ENCODE peak calls at places on chromosomes 3 and 15, in four cellular contexts. D is H1; H is CD4-positive, alpha-beta T cell; A is hepatocyte. F is an unnamed sample. For H3K27me3, the result is how much of the 10 kb centered on the place peaks cover.

GRCh38 chr15:81182031-81182745 is 14.5 kb upstream of the IL16 start:
- DNase-seq in D (no peak), H (no peak), A (peak), F (peak)

GRCh38 chr3:41690766-41691563 is 270.9 kb downstream of the ULK4 start:
- DNase-seq in D (no peak), H (no peak), A (peak), F (no peak)

GRCh38 chr3:69084326-69084667 is 440 bp upstream of the ARL6IP5 start:
- DNase-seq in D (no peak), H (no peak), A (peak), F (peak)

GRCh38 chr3:131396170-131396569 is 14.6 kb downstream of the NUDT16 start:
- DNase-seq in D (no peak), H (no peak), A (no peak), F (peak)

GRCh38 chr15:47273817-47274216 is 443.5 kb upstream of the SEMA6D start:
- DNase-seq in D (no peak), H (no peak), A (no peak), F (no peak)

GRCh38 chr3:193773266-193774183 is 180.5 kb downstream of the OPA1 start:
- DNase-seq in D (peak), H (no peak), A (no peak), F (peak)

GRCh38 chr15:57861039-57861638 is 154.6 kb downstream of the POLR2M start:
- DNase-seq in D (no peak), H (peak), A (peak), F (peak)

GRCh38 chr15:98899266-98900021 is 108.1 kb downstream of the PGPEP1L start:
- DNase-seq in D (no peak), H (no peak), A (no peak), F (no peak)

GRCh38 chr15:26029146-26029545 is 166.0 kb upstream of the ATP10A start:
- DNase-seq in D (no peak), H (no peak), A (no peak), F (no peak)

GRCh38 chr3:150520408-150520807 is 25.9 kb downstream of the SERP1 start:
- DNase-seq in D (no peak), H (no peak), A (no peak), F (no peak)

GRCh38 chr15:61146643-61147230 is 82.4 kb downstream of the RORA start:
- DNase-seq in D (no peak), H (no peak), A (no peak), F (no peak)

GRCh38 chr15:83398591-83398990 is 48.5 kb upstream of the SH3GL3 start:
- DNase-seq in D (no peak), H (no peak), A (no peak), F (no peak)

GRCh38 chr3:115148142-115148790 is 1.2 kb upstream of the ZBTB20 start:
- DNase-seq in D (no peak), H (no peak), A (no peak), F (peak)

GRCh38 chr15:50390549-50391264 is 33.5 kb upstream of the USP8 start:
- DNase-seq in D (no peak), H (no peak), A (no peak), F (no peak)

GRCh38 chr15:78749831-78750230 is 61.4 kb downstream of the ADAMTS7 start:
- DNase-seq in D (peak), H (no peak), A (no peak), F (no peak)

GRCh38 chr3:56775931-56776461 is 25.8 kb downstream of the ARHGEF3 start:
- DNase-seq in D (no peak), H (no peak), A (no peak), F (no peak)

GRCh38 chr3:10074666-10075065 is 33.4 kb downstream of the FANCD2OS start:
- DNase-seq in D (no peak), H (no peak), A (no peak), F (no peak)

GRCh38 chr15:71080705-71081104 is 34.6 kb upstream of the THSD4 start:
- DNase-seq in D (no peak), H (no peak), A (no peak), F (no peak)

GRCh38 chr15:91950054-91950453 is 96.5 kb downstream of the SLCO3A1 start:
- DNase-seq in D (no peak), H (no peak), A (no peak), F (no peak)

GRCh38 chr15:58755956-58756355 is 6.4 kb upstream of the ADAM10 start:
- DNase-seq in D (no peak), H (no peak), A (no peak), F (peak)

GRCh38 chr15:25693321-25694237 is 169.5 kb downstream of the ATP10A start:
- DNase-seq in D (peak), H (no peak), A (peak), F (peak)

GRCh38 chr3:46027021-46027705 is at the start of gene XCR1:
- DNase-seq in D (no peak), H (no peak), A (no peak), F (no peak)

GRCh38 chr3:174101244-174101643 is 703.7 kb downstream of the NLGN1 start:
- DNase-seq in D (no peak), H (no peak), A (no peak), F (no peak)

GRCh38 chr15:27458370-27459084 is 487.5 kb downstream of the GABRG3 start:
- DNase-seq in D (no peak), H (no peak), A (no peak), F (no peak)

GRCh38 chr3:140910860-140911259 is 30.8 kb upstream of the SLC25A36 start:
- DNase-seq in D (peak), H (no peak), A (peak), F (peak)

GRCh38 chr3:7144696-7145308 is 283.9 kb downstream of the GRM7 start:
- DNase-seq in D (peak), H (no peak), A (peak), F (peak)

GRCh38 chr3:4897765-4898453 is 81.3 kb upstream of the BHLHE40 start:
- DNase-seq in D (no peak), H (no peak), A (no peak), F (peak)

GRCh38 chr3:70882104-70882503 is 569.7 kb upstream of the MDFIC2 start:
- DNase-seq in D (no peak), H (no peak), A (peak), F (no peak)

GRCh38 chr3:137062250-137062649 is 104.5 kb downstream of the IL20RB start:
- DNase-seq in D (no peak), H (no peak), A (no peak), F (no peak)

GRCh38 chr15:62770752-62771151 is 271.8 kb upstream of the TPM1 start:
- DNase-seq in D (no peak), H (no peak), A (peak), F (peak)

GRCh38 chr15:101498731-101499480 is 9.4 kb upstream of the PCSK6 start:
- DNase-seq in D (peak), H (no peak), A (no peak), F (no peak)

GRCh38 chr15:99954361-99955180 is 221.3 kb upstream of the LYSMD4 start:
- DNase-seq in D (peak), H (no peak), A (no peak), F (no peak)

GRCh38 chr3:196202516-196202970 is 8.7 kb downstream of the ZDHHC19 start:
- DNase-seq in D (no peak), H (no peak), A (no peak), F (peak)

GRCh38 chr15:63986751-63987341 is 59.4 kb downstream of the DAPK2 start:
- DNase-seq in D (no peak), H (no peak), A (no peak), F (no peak)

GRCh38 chr15:75843618-75844610 is 667 bp downstream of the UBE2Q2 start:
- DNase-seq in D (peak), H (peak), A (peak), F (peak)

GRCh38 chr3:151106311-151106710 is 20.8 kb downstream of the MED12L start:
- DNase-seq in D (no peak), H (no peak), A (no peak), F (no peak)

GRCh38 chr3:55202320-55202719 is 274.5 kb upstream of the LRTM1 start:
- DNase-seq in D (no peak), H (no peak), A (no peak), F (peak)

DNA sequence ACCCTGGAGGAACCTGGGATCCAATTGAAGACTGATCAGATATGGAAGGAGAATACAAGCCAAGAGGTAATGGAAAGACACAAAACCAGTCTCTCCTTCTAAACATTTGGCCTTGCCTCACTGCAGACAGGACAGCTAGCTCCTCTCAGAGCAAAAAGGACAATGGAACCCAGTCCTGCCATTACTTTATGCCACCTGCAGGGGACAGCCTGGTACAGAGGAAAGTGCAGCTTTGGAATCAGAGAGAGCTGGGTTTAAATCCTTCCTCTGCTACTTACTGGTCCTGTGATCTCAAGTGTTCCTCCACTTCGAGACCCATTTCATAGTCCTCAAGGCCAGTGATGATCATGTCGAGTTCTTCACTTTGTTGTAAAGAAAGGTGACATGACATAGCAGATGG is 159.4 kb upstream of the SMAD3 start:
- DNase-seq in D (no peak), H (no peak), A (no peak), F (no peak)
- TF ChIP-seq CTCF in D (peak), H (no peak), A (no peak), F (peak)

GRCh38 chr3:133882986-133883586 is 12.6 kb downstream of the RAB6B start:
- DNase-seq in D (peak), H (no peak), A (no peak), F (no peak)

GRCh38 chr3:133881987-133882825 is 13.5 kb downstream of the RAB6B start:
- DNase-seq in D (peak), H (no peak), A (peak), F (no peak)

GRCh38 chr3:133885241-133885711 is 10.4 kb downstream of the RAB6B start:
- DNase-seq in D (peak), H (no peak), A (no peak), F (no peak)

GRCh38 chr3:133884547-133885240 is 11.0 kb downstream of the RAB6B start:
- DNase-seq in D (peak), H (no peak), A (no peak), F (no peak)

DNA sequence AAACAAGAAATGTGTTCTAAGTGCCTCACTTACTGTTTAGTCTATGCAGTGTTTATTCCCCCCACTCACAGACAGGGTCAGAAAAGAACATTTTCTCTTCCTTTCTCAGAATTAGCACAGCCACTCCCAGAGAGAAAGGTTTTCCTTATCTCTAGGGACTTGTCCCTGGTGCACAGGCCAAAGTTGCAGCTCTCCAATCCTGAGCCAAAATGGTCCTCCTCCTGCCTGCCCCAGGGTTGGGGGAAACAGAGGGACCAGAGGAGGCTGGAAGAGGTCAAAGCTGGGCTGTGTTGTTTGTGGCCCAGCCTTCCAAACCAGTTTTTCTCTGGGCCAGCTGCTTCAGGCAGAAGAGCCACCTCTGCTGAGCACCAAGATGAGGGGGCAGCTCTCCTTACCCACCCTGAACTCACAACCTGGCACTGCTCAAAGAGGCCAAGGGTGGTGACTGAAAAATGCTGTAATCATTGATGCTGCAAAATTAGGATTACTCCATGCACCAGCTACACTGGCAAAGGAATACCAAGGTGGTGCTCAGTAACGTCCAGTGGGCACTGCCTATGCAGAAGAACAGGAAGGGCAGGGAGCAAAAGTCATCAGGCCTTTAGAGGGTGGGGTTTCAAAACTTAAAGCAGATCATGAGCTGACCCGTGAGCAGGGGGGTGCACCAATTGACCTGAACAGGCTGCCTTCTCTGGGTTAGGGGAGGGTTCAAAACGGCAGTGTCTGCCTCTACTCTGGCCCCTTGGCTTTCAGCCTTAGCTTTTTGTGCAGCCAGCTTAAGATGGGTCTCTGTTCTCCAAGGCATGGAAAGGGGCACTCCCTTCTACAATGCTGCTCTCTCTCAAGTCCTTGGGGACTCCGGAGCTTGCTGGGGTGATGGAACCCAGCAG is 11.8 kb downstream of the RAB6B start:
- DNase-seq in D (peak), H (no peak), A (no peak), F (no peak)
- H3K27me3 ChIP-seq in D (under half), H (under half), A (under half), F (under half)

GRCh38 chr3:119781330-119782198 is at the start of gene NR1I2:
- DNase-seq in D (no peak), H (no peak), A (peak), F (no peak)
- TF ChIP-seq CTCF in D (no peak), H (no peak), A (no peak), F (no peak)

DNA sequence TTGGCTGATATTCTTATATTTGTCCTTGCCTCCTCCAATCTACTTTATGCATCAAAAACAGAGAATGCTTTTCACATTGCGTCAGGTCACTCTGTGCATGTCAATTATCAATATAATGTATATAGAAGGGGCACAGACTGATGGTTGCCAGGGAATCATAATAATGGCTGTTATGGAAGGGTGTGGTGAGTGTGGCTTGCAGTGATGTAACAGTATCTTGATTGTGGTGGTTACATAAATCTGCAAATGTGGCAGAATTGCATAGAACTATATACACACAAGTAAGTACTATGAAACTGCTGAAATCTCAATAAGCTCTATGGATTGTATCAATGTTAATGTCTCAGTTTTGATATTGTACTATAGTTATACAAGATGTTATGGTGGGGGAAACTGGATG is 228.6 kb downstream of the TJP1 start:
- DNase-seq in D (no peak), H (no peak), A (no peak), F (no peak)
- H3K27me3 ChIP-seq in D (under half), H (under half), A (under half), F (under half)

DNA sequence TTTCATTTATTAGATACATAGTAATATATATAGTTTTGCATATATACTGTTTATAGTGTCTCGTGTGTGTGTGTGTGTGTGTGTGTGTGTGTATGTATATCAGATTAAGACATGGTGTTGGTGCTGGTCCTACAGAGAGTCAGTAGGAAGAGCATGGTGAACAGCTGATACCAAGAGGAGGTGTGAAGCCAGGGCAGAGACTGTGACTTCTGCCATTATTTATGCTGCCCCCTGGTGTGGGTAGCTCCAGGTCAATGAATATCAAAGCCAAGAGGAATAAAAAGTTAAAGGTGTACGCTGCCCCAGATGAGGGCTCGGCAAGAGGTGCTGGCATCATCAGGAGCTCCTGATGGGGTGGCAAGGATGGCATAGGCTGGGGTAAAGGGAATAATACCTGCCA is 299.5 kb upstream of the RASGRP1 start:
- DNase-seq in D (no peak), H (no peak), A (no peak), F (peak)
- TF ChIP-seq CTCF in D (no peak), H (no peak), A (no peak), F (no peak)

GRCh38 chr3:104990758-104991157 is 376.0 kb upstream of the ALCAM start:
- DNase-seq in D (no peak), H (no peak), A (no peak), F (peak)

GRCh38 chr3:104988491-104988890 is 378.2 kb upstream of the ALCAM start:
- DNase-seq in D (no peak), H (no peak), A (no peak), F (no peak)

GRCh38 chr3:104989878-104990277 is 376.8 kb upstream of the ALCAM start:
- DNase-seq in D (no peak), H (no peak), A (no peak), F (peak)

GRCh38 chr3:104992618-104993017 is 374.1 kb upstream of the ALCAM start:
- DNase-seq in D (no peak), H (no peak), A (no peak), F (no peak)

GRCh38 chr3:104987859-104988258 is 378.9 kb upstream of the ALCAM start:
- DNase-seq in D (no peak), H (no peak), A (no peak), F (peak)
- H3K27me3 ChIP-seq in D (under half), H (under half), A (under half), F (under half)

GRCh38 chr3:187745201-187746058 is at the start of gene BCL6:
- DNase-seq in D (peak), H (peak), A (peak), F (peak)
- TF ChIP-seq CTCF in D (no peak), H (no peak), A (no peak), F (no peak)

GRCh38 chr3:66502267-66502874 is 1.5 kb upstream of the LRIG1 start:
- DNase-seq in D (no peak), H (no peak), A (no peak), F (no peak)
- H3K27me3 ChIP-seq in D (under half), H (under half), A (under half), F (under half)

GRCh38 chr3:189272500-189273119 is 100.8 kb downstream of the TPRG1 start:
- DNase-seq in D (no peak), H (no peak), A (peak), F (peak)
- TF ChIP-seq CTCF in D (no peak), H (peak), A (peak), F (peak)

GRCh38 chr15:93331545-93332117 is 242.6 kb upstream of the RGMA start:
- DNase-seq in D (peak), H (no peak), A (peak), F (no peak)
- H3K27me3 ChIP-seq in D (under half), H (under half), A (under half), F (under half)

F was measured in cardiac muscle cell.